ENCODE peak calls at places on chromosomes 13 and 19, in six cellular contexts. B, L, N, I, Z and T are unnamed samples.

GRCh38 chr13:33285420-33286124 is at the start of gene STARD13:
- DNase-seq in Z (peak; percentile 98), B (peak; percentile 92), L (peak; percentile 93), N (peak; percentile 92), I (peak; percentile 28), T (peak; percentile 82)

GRCh38 chr13:40130871-40131636 is 475.6 kb downstream of the COG6 start:
- DNase-seq in L (peak; percentile 21), I (no peak), B (no peak), Z (no peak), N (no peak), T (no peak)

GRCh38 chr13:93066187-93066586 is 160.4 kb upstream of the GPC6 start:
- DNase-seq in B (no peak), Z (no peak), L (no peak), N (no peak), I (no peak), T (no peak)

GRCh38 chr13:40456979-40457553 is 209.4 kb downstream of the FOXO1 start:
- DNase-seq in B (no peak), Z (no peak), L (no peak), I (no peak), N (no peak), T (no peak)

GRCh38 chr13:112956516-112957294 is 12.3 kb upstream of the MCF2L start:
- DNase-seq in L (peak; percentile 1), N (no peak), Z (no peak), I (no peak), B (peak; percentile 19), T (peak; percentile 65)

GRCh38 chr19:39110263-39110967 is 15.2 kb upstream of the PAK4 start:
- DNase-seq in Z (peak; percentile 74), I (peak; percentile 71), B (no peak), L (peak; percentile 73), N (no peak), T (peak; percentile 87)

GRCh38 chr19:40755248-40755624 is 4.2 kb downstream of the SNRPA start:
- DNase-seq in N (no peak), B (no peak), L (no peak), Z (no peak), I (no peak), T (no peak)

GRCh38 chr13:20033486-20033885 is 75.0 kb downstream of the ZMYM2 start:
- DNase-seq in I (no peak), N (no peak), L (no peak), B (no peak), Z (no peak), T (no peak)

GRCh38 chr13:66477816-66478215 is 752.3 kb downstream of the PCDH9 start:
- DNase-seq in L (no peak), N (no peak), B (no peak), I (no peak), Z (no peak), T (no peak)

GRCh38 chr19:50514346-50515167 is 844 bp upstream of the ASPDH start:
- DNase-seq in N (no peak), B (peak; percentile 43), L (no peak), Z (peak; percentile 28), I (no peak), T (peak; percentile 74)
- H3K4me1 ChIP-seq in N (peaks cover 7% of the 10 kb centered on the region), B (peaks cover 10% of the 10 kb centered on the region), L (peaks cover 10% of the 10 kb centered on the region), Z (peaks cover 8% of the 10 kb centered on the region), I (peaks cover 5% of the 10 kb centered on the region), T (peaks cover 20% of the 10 kb centered on the region)

GRCh38 chr19:12720851-12721655 is 2.7 kb downstream of the TNPO2 start:
- DNase-seq in N (no peak), L (peak; percentile 34), B (peak; percentile 68), I (peak; percentile 49), Z (no peak), T (no peak)
- TF ChIP-seq POLR2A in N (peak; percentile 28), L (no peak), B (no peak), I (no peak), Z (no peak), T (no peak)

GRCh38 chr13:57636811-57637210 is 5.3 kb downstream of the PCDH17 start:
- DNase-seq in L (no peak), B (no peak), Z (no peak), N (no peak), I (no peak), T (no peak)
- H3K4me3 ChIP-seq in L (no peak overlapping the region), B (peak overlapping the region; percentile 63), Z (no peak overlapping the region), N (no peak overlapping the region), I (no peak overlapping the region), T (peak overlapping the region; percentile 64)

GRCh38 chr19:28607066-28607583 is 605.8 kb downstream of the UQCRFS1 start:
- DNase-seq in N (no peak), L (no peak), B (no peak), Z (no peak), I (no peak), T (no peak)

GRCh38 chr19:28609091-28609755 is 603.7 kb downstream of the UQCRFS1 start:
- DNase-seq in I (peak; percentile 34), L (no peak), Z (no peak), B (no peak), N (no peak), T (no peak)

GRCh38 chr19:28609944-28610343 is 603.0 kb downstream of the UQCRFS1 start:
- DNase-seq in B (no peak), N (no peak), I (no peak), L (no peak), Z (no peak), T (no peak)

GRCh38 chr19:28606269-28607032 is 606.5 kb downstream of the UQCRFS1 start:
- DNase-seq in B (no peak), Z (no peak), I (peak; percentile 89), L (no peak), N (no peak), T (no peak)

DNA sequence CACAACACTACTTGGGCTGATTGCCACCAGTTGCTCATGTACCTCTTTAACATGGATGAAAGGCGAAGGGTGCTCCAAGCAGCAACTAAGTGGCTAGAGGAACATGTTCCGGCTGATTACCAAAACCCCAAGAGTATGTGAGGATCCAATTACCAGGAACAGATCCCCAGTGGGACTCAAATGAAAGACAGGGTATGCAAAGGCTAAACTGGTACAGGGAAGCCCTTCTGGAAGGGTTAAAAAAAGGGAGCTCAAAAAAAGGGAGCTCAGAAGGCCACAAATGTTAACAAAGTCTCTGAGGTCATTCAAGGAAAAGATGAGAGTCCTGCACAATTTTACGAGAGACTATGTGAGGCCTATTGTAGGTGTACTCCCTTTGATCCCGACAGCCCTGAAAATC is 604.7 kb downstream of the UQCRFS1 start:
- DNase-seq in B (no peak), I (no peak), N (no peak), L (no peak), Z (no peak), T (no peak)
- H3K4me1 ChIP-seq in B (no peaks in the 10 kb centered on the region), I (peaks cover 31% of the 10 kb centered on the region), N (no peaks in the 10 kb centered on the region), L (no peaks in the 10 kb centered on the region), Z (no peaks in the 10 kb centered on the region), T (no peaks in the 10 kb centered on the region)

DNA sequence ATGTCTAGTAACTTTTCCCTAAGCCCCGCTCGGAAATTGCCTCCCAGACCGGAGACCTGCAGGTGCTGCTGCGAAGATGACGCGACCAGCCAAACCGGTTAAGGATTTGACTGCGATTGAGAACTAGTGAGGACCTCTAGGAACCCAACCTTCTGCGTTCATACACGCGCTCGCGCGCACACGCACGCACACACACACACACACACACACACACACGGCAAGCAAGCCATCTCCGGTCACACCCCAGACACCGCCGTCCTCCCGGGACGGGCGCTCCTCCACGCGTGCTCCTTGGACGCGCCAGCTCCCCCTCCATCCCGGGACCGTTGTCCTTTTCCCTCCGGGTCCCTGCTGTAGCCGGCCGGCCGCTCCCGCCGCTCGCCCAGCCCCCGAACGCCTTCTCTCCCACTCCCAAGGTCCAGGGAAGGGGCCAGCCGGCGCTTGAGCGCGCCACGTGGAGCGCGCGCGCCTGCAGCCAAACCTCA is 1.2 kb downstream of the TBC1D4 start:
- DNase-seq in N (peak; percentile 81), I (peak; percentile 15), B (peak; percentile 65), Z (peak; percentile 67), L (peak; percentile 77), T (peak; percentile 79)
- TF ChIP-seq POLR2A in N (peak; percentile 52), I (no peak), B (no peak), Z (no peak), L (peak; percentile 34), T (no peak)